ENCODE peak calls at places on chromosomes 5 and 9, in seven cellular contexts. One of them, this sample, is unnamed.

GRCh38 chr5:160460377-160461049 is 38.9 kb downstream of the PTTG1 start:
- DNase-seq in CD4-positive, alpha-beta memory T cell: no peak
- DNase-seq in NB4: no peak
- DNase-seq in IMR-90: no peak
- DNase-seq in anterior cingulate cortex: no peak
- DNase-seq in NCI-H1092 treated with DMSO at 0.1 percent for 48 hours: no peak
- DNase-seq in left kidney: no peak
- DNase-seq in this sample: no peak

GRCh38 chr5:112551437-112552018 is 132.5 kb upstream of the EPB41L4A start:
- DNase-seq in left kidney: peak
- DNase-seq in CD4-positive, alpha-beta memory T cell: peak
- DNase-seq in IMR-90: peak
- DNase-seq in NB4: peak
- DNase-seq in anterior cingulate cortex: peak
- DNase-seq in NCI-H1092 treated with DMSO at 0.1 percent for 48 hours: peak
- DNase-seq in this sample: peak

GRCh38 chr9:70792796-70793195 is 328.6 kb downstream of the TRPM3 start:
- DNase-seq in anterior cingulate cortex: no peak
- DNase-seq in NCI-H1092 treated with DMSO at 0.1 percent for 48 hours: no peak
- DNase-seq in CD4-positive, alpha-beta memory T cell: no peak
- DNase-seq in NB4: no peak
- DNase-seq in IMR-90: no peak
- DNase-seq in left kidney: no peak
- DNase-seq in this sample: no peak

GRCh38 chr9:134895849-134896833 is 15.5 kb downstream of the FCN2 start:
- DNase-seq in IMR-90: peak
- DNase-seq in left kidney: peak
- DNase-seq in NCI-H1092 treated with DMSO at 0.1 percent for 48 hours: peak
- DNase-seq in NB4: peak
- DNase-seq in anterior cingulate cortex: peak
- DNase-seq in CD4-positive, alpha-beta memory T cell: no peak
- DNase-seq in this sample: no peak

GRCh38 chr5:26700759-26701384 is 337.5 kb downstream of the CDH9 start:
- DNase-seq in anterior cingulate cortex: peak
- DNase-seq in NB4: peak
- DNase-seq in CD4-positive, alpha-beta memory T cell: no peak
- DNase-seq in NCI-H1092 treated with DMSO at 0.1 percent for 48 hours: peak
- DNase-seq in IMR-90: no peak
- DNase-seq in left kidney: peak
- DNase-seq in this sample: no peak

GRCh38 chr5:151079838-151080619 is 805 bp downstream of the TNIP1 start:
- DNase-seq in anterior cingulate cortex: no peak
- DNase-seq in NB4: peak
- DNase-seq in NCI-H1092 treated with DMSO at 0.1 percent for 48 hours: no peak
- DNase-seq in left kidney: no peak
- DNase-seq in CD4-positive, alpha-beta memory T cell: no peak
- DNase-seq in IMR-90: peak
- DNase-seq in this sample: no peak

GRCh38 chr9:136286987-136287379 is 16.9 kb downstream of the CCDC187 start:
- DNase-seq in NB4: no peak
- DNase-seq in NCI-H1092 treated with DMSO at 0.1 percent for 48 hours: no peak
- DNase-seq in IMR-90: no peak
- DNase-seq in anterior cingulate cortex: no peak
- DNase-seq in CD4-positive, alpha-beta memory T cell: no peak
- DNase-seq in left kidney: no peak
- DNase-seq in this sample: no peak

GRCh38 chr9:92983984-92984589 is 36.8 kb downstream of the FGD3 start:
- DNase-seq in CD4-positive, alpha-beta memory T cell: no peak
- DNase-seq in anterior cingulate cortex: no peak
- DNase-seq in NCI-H1092 treated with DMSO at 0.1 percent for 48 hours: no peak
- DNase-seq in left kidney: no peak
- DNase-seq in IMR-90: peak
- DNase-seq in NB4: peak
- DNase-seq in this sample: no peak